ENCODE peak calls at places on chromosome 3, in four cellular contexts. D, C, Q and P are unnamed samples. For H3K27me3, the result is how much of the 10 kb centered on the place peaks cover.

GRCh38 chr3:160473233-160473632 is 23.6 kb upstream of the TRIM59 start:
- DNase-seq in D (no peak), C (no peak), Q (peak), P (no peak)

GRCh38 chr3:123244128-123244527 is 42.4 kb downstream of the SEC22A start:
- DNase-seq in D (no peak), C (no peak), Q (no peak), P (no peak)

GRCh38 chr3:157231071-157231470 is 71.1 kb upstream of the CCNL1 start:
- DNase-seq in D (no peak), C (no peak), Q (peak), P (no peak)

GRCh38 chr3:113659121-113659531 is 37.3 kb downstream of the USF3 start:
- DNase-seq in D (no peak), C (no peak), Q (no peak), P (no peak)

GRCh38 chr3:189632238-189632637 is 1.0 kb downstream of the TP63 start:
- DNase-seq in D (no peak), C (no peak), Q (no peak), P (no peak)

GRCh38 chr3:148203263-148204010 is 494.3 kb upstream of the AGTR1 start:
- DNase-seq in D (no peak), C (no peak), Q (peak), P (no peak)

GRCh38 chr3:168047190-168047795 is 48.4 kb downstream of the GOLIM4 start:
- DNase-seq in D (no peak), C (no peak), Q (peak), P (no peak)

GRCh38 chr3:138140940-138141339 is 8.8 kb upstream of the A4GNT start:
- DNase-seq in D (no peak), C (no peak), Q (no peak), P (no peak)

GRCh38 chr3:34758630-34759261 is 880.6 kb upstream of the ARPP21 start:
- DNase-seq in D (no peak), C (no peak), Q (no peak), P (no peak)

GRCh38 chr3:67073812-67074211 is 75.7 kb downstream of the KBTBD8 start:
- DNase-seq in D (no peak), C (no peak), Q (no peak), P (no peak)

GRCh38 chr3:112446343-112446742 is 52.9 kb downstream of the BTLA start:
- DNase-seq in D (no peak), C (no peak), Q (no peak), P (no peak)

GRCh38 chr3:24608701-24609387 is 114.2 kb upstream of the THRB start:
- DNase-seq in D (no peak), C (no peak), Q (no peak), P (no peak)

GRCh38 chr3:150275946-150276345 is 132.2 kb upstream of the TSC22D2 start:
- DNase-seq in D (no peak), C (no peak), Q (peak), P (no peak)

GRCh38 chr3:112357888-112358287 is 24.9 kb downstream of the CD200 start:
- DNase-seq in D (no peak), C (no peak), Q (no peak), P (no peak)

GRCh38 chr3:25468866-25469319 is 40.8 kb downstream of the RARB start:
- DNase-seq in D (peak), C (no peak), Q (no peak), P (peak)

GRCh38 chr3:126983653-126984390 is 907 bp downstream of the PLXNA1 start:
- DNase-seq in D (no peak), C (peak), Q (no peak), P (no peak)

GRCh38 chr3:2156244-2156847 is 57.7 kb downstream of the CNTN4 start:
- DNase-seq in D (no peak), C (no peak), Q (no peak), P (peak)

GRCh38 chr3:1292571-1292970 is 199.7 kb downstream of the CNTN6 start:
- DNase-seq in D (no peak), C (no peak), Q (no peak), P (no peak)

GRCh38 chr3:172564499-172564898 is 41.3 kb upstream of the TNFSF10 start:
- DNase-seq in D (no peak), C (no peak), Q (no peak), P (no peak)

GRCh38 chr3:189827108-189827507 is 195.9 kb downstream of the TP63 start:
- DNase-seq in D (no peak), C (no peak), Q (no peak), P (no peak)

GRCh38 chr3:12235691-12236090 is 53.2 kb upstream of the PPARG start:
- DNase-seq in D (no peak), C (no peak), Q (peak), P (no peak)

GRCh38 chr3:181316481-181316880 is 326.9 kb upstream of the DNAJC19 start:
- DNase-seq in D (no peak), C (no peak), Q (peak), P (no peak)

GRCh38 chr3:37138816-37139215 is 35.6 kb downstream of the LRRFIP2 start:
- DNase-seq in D (no peak), C (no peak), Q (peak), P (no peak)

GRCh38 chr3:187745201-187746058 is at the start of gene BCL6:
- DNase-seq in D (peak), C (peak), Q (peak), P (peak)
- TF ChIP-seq CTCF in D (peak), C (no peak), Q (no peak), P (no peak)

GRCh38 chr3:182861345-182861744 is 68.0 kb downstream of the ATP11B start:
- DNase-seq in D (no peak), C (no peak), Q (peak), P (no peak)

DNA sequence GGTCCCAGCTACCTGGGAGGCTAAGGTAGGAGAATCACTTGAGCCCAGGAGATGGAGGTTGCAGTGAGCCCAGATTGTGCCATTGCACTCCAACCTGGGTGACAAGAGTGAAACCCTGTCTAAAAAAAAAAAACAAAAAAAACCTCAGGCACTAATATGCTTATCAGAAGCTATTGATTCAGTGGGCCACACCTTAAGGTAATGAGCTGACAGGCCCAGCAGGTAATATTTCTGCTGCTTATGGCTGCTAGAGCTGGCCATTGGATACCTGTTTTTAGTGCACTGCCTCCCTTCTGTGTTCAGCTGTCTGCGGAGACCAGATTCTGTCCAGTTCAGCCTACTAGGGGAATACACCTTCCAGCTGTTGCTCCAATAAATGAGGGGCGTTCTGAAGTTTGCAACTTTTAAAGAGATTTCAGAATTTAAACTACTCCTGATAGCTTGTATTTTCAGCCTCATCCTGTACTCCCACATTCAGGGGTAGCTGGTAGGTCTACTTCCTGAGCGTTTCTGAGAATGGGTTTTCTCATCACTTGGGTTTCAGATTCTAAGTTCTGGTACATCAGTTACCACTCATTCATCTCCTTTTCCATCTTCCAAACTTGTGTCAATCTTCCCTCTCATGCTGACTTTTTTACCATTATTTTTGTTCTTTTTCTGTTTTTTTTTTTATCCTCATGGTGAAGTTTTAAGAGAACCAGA is 69.0 kb downstream of the ATP11B start:
- DNase-seq in D (no peak), C (no peak), Q (no peak), P (no peak)
- H3K27ac ChIP-seq in D (no peak), C (no peak), Q (no peak), P (no peak)

GRCh38 chr3:10988991-10989484 is 3.5 kb upstream of the SLC6A1 start:
- DNase-seq in D (no peak), C (no peak), Q (no peak), P (no peak)
- H3K27me3 ChIP-seq in D (under half), C (under half), Q (under half), P (under half)

GRCh38 chr3:55439657-55440405 is 47.3 kb downstream of the WNT5A start:
- DNase-seq in D (no peak), C (no peak), Q (no peak), P (no peak)

GRCh38 chr3:55443346-55443745 is 43.8 kb downstream of the WNT5A start:
- DNase-seq in D (no peak), C (no peak), Q (no peak), P (no peak)

GRCh38 chr3:55445551-55445950 is 41.6 kb downstream of the WNT5A start:
- DNase-seq in D (no peak), C (no peak), Q (no peak), P (peak)

GRCh38 chr3:55440406-55440708 is 46.7 kb downstream of the WNT5A start:
- DNase-seq in D (no peak), C (no peak), Q (no peak), P (no peak)

GRCh38 chr3:55441499-55441898 is 45.6 kb downstream of the WNT5A start:
- DNase-seq in D (no peak), C (no peak), Q (no peak), P (no peak)
- TF ChIP-seq CTCF in D (no peak), C (no peak), Q (no peak), P (no peak)

DNA sequence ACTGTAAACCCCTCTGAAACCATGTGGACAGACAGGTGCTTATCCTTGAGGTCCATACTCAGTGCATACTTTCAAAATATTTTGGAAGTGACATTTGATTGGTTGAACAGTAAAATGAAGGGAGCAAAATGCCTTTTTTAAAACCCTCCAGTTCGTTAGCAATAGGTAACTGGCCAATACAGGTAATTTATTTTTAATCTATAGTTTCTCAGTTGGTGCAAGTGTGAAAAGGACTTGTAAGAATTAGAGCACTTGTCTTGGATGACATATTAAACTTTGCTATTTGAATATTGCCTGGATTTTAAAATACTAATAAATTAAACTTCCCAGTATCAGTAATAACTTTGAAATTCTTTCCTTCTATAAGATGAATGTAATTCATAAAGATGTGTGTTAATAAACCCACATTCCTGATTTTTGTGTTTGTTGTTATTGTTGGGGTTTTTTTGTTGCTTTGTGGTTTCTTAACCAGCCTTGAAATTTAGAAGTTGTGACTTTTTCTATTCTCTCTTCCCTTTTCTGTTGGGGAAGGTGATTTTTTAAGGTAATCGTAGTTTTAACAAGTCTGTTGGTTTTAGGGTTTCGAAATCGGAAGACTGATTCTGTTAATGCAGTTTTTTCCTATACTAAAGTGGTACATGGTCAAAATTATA is 90.0 kb downstream of the STT3B start:
- DNase-seq in D (no peak), C (no peak), Q (no peak), P (no peak)
- H3K27ac ChIP-seq in D (no peak), C (no peak), Q (no peak), P (no peak)

DNA sequence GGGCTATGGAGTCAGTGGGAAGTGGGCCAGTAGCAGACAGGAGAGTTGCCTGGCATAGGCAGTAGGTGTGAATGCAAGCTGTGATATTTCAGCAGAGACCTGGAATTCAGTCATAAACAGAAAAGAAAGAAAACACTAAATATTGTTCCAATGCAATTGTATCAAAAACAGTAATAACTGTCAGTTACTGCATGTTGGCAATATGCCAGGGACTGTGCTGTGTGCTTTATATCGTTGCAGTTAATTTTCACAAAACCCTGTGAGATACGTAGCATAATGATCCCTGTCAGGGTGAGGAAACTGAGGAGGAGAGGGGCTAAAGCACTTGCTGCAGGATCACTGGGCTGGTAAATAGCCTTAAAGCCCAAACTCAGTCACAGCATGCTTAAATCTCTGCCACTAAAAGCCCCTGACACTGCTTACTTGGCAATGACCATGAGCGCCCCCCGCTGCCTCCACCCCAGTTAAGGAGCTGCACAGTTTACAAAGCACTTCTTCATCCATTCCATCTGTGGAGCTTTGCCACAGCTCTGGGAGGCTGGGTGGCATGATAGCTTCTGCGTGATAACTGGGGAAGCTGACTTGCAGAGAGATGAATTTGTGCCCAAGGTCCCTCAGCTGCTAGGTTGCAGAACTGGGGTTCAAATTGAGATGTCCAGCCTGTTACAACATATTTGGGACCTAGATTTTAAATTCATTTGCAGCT is 4.0 kb downstream of the SLC6A1 start:
- DNase-seq in D (no peak), C (no peak), Q (no peak), P (no peak)
- H3K27me3 ChIP-seq in D (under half), C (under half), Q (half or more), P (under half)